ENCODE peak calls at places on chromosomes 13 and 19, in four cellular contexts. D is tibial nerve, W is breast epithelium, L is A549. G is an unnamed sample.

GRCh38 chr19:29616541-29616940 is 10.5 kb downstream of the POP4 start:
- DNase-seq in D (no peak), W (no peak), L (no peak), G (no peak)

GRCh38 chr13:43936630-43937029 is 56.9 kb downstream of the LACC1 start:
- DNase-seq in D (no peak), W (no peak), L (no peak), G (no peak)

GRCh38 chr19:35153701-35154534 is 617 bp upstream of the FXYD5 start:
- DNase-seq in D (no peak), W (no peak), L (peak; percentile 71), G (no peak)

GRCh38 chr13:110447058-110447511 is 114.4 kb downstream of the RAB20 start:
- DNase-seq in D (no peak), W (no peak), L (no peak), G (peak; percentile 52)

GRCh38 chr19:55467236-55468053 is 2.9 kb upstream of the C19orf85 start:
- DNase-seq in D (peak; percentile 63), W (no peak), L (peak; percentile 48), G (peak; percentile 81)

GRCh38 chr13:45446181-45446580 is 18.6 kb upstream of the COG3 start:
- DNase-seq in D (no peak), W (no peak), L (no peak), G (no peak)

GRCh38 chr19:41521860-41522555 is 54.0 kb upstream of the CEACAM21 start:
- DNase-seq in D (no peak), W (no peak), L (no peak), G (no peak)

GRCh38 chr19:46722421-46723022 is 5.6 kb upstream of the PRKD2 start:
- DNase-seq in D (no peak), W (no peak), L (no peak), G (no peak)

GRCh38 chr13:38398810-38399493 is 49.3 kb downstream of the UFM1 start:
- DNase-seq in D (no peak), W (no peak), L (no peak), G (no peak)

GRCh38 chr13:33794576-33794975 is 23.4 kb upstream of the RFC3 start:
- DNase-seq in D (no peak), W (peak; percentile 82), L (no peak), G (no peak)

GRCh38 chr13:66748712-66749111 is 481.4 kb downstream of the PCDH9 start:
- DNase-seq in D (no peak), W (no peak), L (no peak), G (no peak)

GRCh38 chr13:110685305-110685704 is 20.6 kb downstream of the CARS2 start:
- DNase-seq in D (no peak), W (no peak), L (no peak), G (no peak)

GRCh38 chr13:53873558-53873957 is 844.9 kb downstream of the OLFM4 start:
- DNase-seq in D (no peak), W (no peak), L (no peak), G (no peak)

GRCh38 chr13:45592758-45593157 is 22.8 kb downstream of the ERICH6B start:
- DNase-seq in D (no peak), W (no peak), L (no peak), G (no peak)

GRCh38 chr13:28492527-28493367 is 2.2 kb downstream of the FLT1 start:
- DNase-seq in D (no peak), W (no peak), L (no peak), G (no peak)

DNA sequence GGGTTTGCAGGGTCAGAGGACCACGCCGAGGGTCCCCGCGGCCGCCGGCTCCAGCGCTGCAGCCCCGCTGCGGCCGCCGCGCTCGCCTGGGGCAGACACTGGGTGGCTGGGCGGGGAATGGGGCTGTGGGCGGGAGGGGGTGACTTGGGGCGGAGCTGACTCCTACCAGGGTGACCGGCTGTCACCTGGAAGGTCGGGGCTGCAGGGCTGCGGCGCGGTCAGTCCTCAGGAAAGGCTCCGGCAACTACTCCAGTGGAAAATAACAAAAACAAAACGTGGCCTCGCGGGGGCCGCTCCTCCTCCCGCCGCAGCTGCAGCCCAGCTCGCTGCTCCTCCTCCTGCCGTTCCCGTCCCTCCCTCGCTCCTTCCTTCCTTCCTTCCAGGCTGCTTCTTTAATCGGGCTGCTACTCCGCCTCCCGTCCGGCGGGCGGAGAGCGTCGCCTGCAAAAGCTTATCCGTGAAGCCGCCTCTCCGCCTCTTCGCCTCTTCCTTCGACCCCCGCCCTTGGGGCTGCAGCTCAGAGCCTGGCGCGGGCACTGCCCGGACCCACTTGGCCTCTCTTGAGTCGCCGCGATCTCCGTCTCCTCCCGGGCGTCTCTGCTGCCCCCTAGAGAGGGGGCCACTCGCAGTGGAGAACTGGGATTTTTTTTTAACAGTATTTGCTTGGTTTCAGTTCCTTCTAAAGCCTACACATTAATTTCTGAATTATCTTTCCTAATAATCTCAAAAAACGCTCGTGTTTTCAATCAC is at the start of gene TBC1D4:
- DNase-seq in D (peak; percentile 60), W (peak; percentile 85), L (peak; percentile 90), G (peak; percentile 91)
- TF ChIP-seq POLR2A in D (no peak), W (no peak), L (peak; percentile 27), G (no peak)

GRCh38 chr13:103145476-103145875 is 79.3 kb upstream of the SLC10A2 start:
- DNase-seq in D (no peak), W (no peak), L (no peak), G (no peak)

GRCh38 chr13:103142091-103142594 is 75.9 kb upstream of the SLC10A2 start:
- DNase-seq in D (no peak), W (no peak), L (no peak), G (no peak)

GRCh38 chr13:103134271-103134670 is 68.1 kb upstream of the SLC10A2 start:
- DNase-seq in D (no peak), W (no peak), L (no peak), G (no peak)

DNA sequence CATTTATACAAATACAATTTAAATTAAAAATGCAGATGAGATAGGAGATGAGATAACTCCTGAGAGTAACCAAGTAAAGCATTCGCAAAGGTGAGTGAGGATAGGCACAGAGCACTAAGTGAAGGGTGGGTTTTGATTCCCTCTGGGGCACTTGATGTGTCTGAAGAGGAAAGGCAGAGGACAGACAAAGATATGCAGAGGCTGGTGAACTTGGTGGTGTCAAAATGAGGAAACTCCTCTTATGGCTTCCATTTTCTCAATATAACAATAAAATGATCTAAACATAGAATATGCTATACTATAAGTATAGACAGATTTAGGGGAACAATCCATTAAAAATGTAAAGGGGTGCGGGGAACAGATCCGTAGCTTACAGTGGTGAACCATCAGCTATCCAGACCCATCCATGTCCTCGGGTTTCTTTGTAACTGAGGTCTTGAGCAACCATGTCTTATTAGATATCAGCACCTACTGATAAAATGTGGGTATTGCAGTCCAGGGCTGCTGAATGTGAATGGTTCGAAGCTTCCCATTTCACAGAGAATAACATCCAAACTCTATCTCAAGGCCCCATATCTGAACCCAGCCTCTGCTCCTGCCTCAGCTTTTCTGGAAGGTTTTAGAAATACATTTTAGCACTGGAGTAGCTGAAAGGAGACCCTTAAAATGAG is 73.9 kb upstream of the SLC10A2 start:
- DNase-seq in D (no peak), W (no peak), L (peak; percentile 10), G (no peak)
- TF ChIP-seq CTCF in D (peak; percentile 49), W (no peak), L (no peak), G (no peak)

GRCh38 chr19:17513801-17514200 is 2.4 kb downstream of the PGLS start:
- DNase-seq in D (no peak), W (no peak), L (no peak), G (no peak)

GRCh38 chr19:17515408-17516149 is 4.1 kb downstream of the PGLS start:
- DNase-seq in D (no peak), W (no peak), L (no peak), G (no peak)

GRCh38 chr19:17512574-17512939 is 1.1 kb downstream of the PGLS start:
- DNase-seq in D (no peak), W (no peak), L (no peak), G (no peak)

GRCh38 chr19:17510220-17510993 is 1.0 kb upstream of the PGLS start:
- DNase-seq in D (no peak), W (no peak), L (no peak), G (no peak)

GRCh38 chr19:17511724-17512573 is 500 bp downstream of the PGLS start:
- DNase-seq in D (peak; percentile 65), W (peak; percentile 75), L (peak; percentile 86), G (peak; percentile 91)
- TF ChIP-seq POLR2A in D (no peak), W (no peak), L (peak; percentile 19), G (peak; percentile 66)

GRCh38 chr13:93007928-93008327 is 218.7 kb upstream of the GPC6 start:
- DNase-seq in D (no peak), W (no peak), L (no peak), G (no peak)
- TF ChIP-seq CTCF in D (no peak), W (no peak), L (no peak), G (no peak)

GRCh38 chr19:31120952-31121351 is 228.3 kb downstream of the TSHZ3 start:
- DNase-seq in D (no peak), W (no peak), L (no peak), G (no peak)

GRCh38 chr19:31128291-31128690 is 220.9 kb downstream of the TSHZ3 start:
- DNase-seq in D (no peak), W (no peak), L (no peak), G (no peak)

GRCh38 chr19:31121501-31121900 is 227.7 kb downstream of the TSHZ3 start:
- DNase-seq in D (no peak), W (no peak), L (no peak), G (no peak)

GRCh38 chr19:31126236-31126635 is 223.0 kb downstream of the TSHZ3 start:
- DNase-seq in D (no peak), W (no peak), L (no peak), G (no peak)

GRCh38 chr19:31125071-31125470 is 224.2 kb downstream of the TSHZ3 start:
- DNase-seq in D (no peak), W (no peak), L (no peak), G (no peak)
- TF ChIP-seq POLR2A in D (no peak), W (no peak), L (no peak), G (no peak)

DNA sequence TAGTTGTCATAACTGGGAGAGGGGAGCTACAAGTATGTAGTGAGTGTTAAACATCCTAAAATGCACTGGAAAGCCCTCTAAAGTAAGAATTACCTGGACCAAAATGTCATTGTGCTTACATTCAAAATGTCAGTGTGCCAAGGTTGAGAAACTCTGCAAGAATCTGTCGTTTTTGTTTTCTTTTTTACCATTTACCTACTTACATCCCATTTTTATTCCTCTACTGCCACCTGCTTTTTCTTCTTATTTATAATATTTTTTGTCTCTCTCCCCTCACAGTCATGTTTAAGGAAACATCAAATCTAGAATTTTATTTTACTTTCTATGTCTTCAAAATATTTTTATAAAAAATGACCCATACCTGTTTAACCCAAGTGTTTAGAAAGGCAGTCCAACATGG is 226.4 kb downstream of the PCDH17 start:
- DNase-seq in D (no peak), W (no peak), L (no peak), G (no peak)
- TF ChIP-seq CTCF in D (no peak), W (no peak), L (no peak), G (no peak)

GRCh38 chr19:4077800-4078683 is 11.3 kb upstream of the ZBTB7A start:
- DNase-seq in D (peak; percentile 73), W (peak; percentile 42), L (no peak), G (peak; percentile 79)
- TF ChIP-seq POLR2A in D (no peak), W (no peak), L (no peak), G (no peak)

G was measured in ovary.